ENCODE peak calls at places on chromosomes 16 and 17, in seven cellular contexts. One of them, this sample, is unnamed.

GRCh38 chr17:44069974-44070454 is 521 bp upstream of the G6PC3 start:
- DNase-seq in OCI-LY7: peak
- DNase-seq in body of pancreas: no peak
- DNase-seq in psoas muscle: no peak
- DNase-seq in fibroblast of lung: peak
- DNase-seq in tibial artery: no peak
- DNase-seq in GM23338: peak
- DNase-seq in this sample: no peak

GRCh38 chr16:74607310-74607966 is 524 bp upstream of the GLG1 start:
- DNase-seq in fibroblast of lung: no peak
- DNase-seq in tibial artery: no peak
- DNase-seq in psoas muscle: no peak
- DNase-seq in OCI-LY7: no peak
- DNase-seq in body of pancreas: no peak
- DNase-seq in GM23338: no peak
- DNase-seq in this sample: no peak

GRCh38 chr17:37291351-37291750 is 84.4 kb upstream of the C17orf78 start:
- DNase-seq in GM23338: no peak
- DNase-seq in fibroblast of lung: no peak
- DNase-seq in tibial artery: no peak
- DNase-seq in OCI-LY7: no peak
- DNase-seq in body of pancreas: no peak
- DNase-seq in psoas muscle: no peak
- DNase-seq in this sample: no peak

GRCh38 chr17:44235583-44235936 is 16.1 kb upstream of the UBTF start:
- DNase-seq in GM23338: no peak
- DNase-seq in psoas muscle: no peak
- DNase-seq in tibial artery: no peak
- DNase-seq in body of pancreas: no peak
- DNase-seq in fibroblast of lung: peak
- DNase-seq in OCI-LY7: no peak
- DNase-seq in this sample: no peak

GRCh38 chr17:4235372-4236279 is 28.2 kb downstream of the ANKFY1 start:
- DNase-seq in body of pancreas: no peak
- DNase-seq in fibroblast of lung: peak
- DNase-seq in GM23338: no peak
- DNase-seq in tibial artery: no peak
- DNase-seq in OCI-LY7: no peak
- DNase-seq in psoas muscle: no peak
- DNase-seq in this sample: no peak

GRCh38 chr16:48279199-48279598 is 31.9 kb upstream of the ABCC11 start:
- DNase-seq in fibroblast of lung: no peak
- DNase-seq in psoas muscle: no peak
- DNase-seq in OCI-LY7: no peak
- DNase-seq in tibial artery: no peak
- DNase-seq in GM23338: peak
- DNase-seq in body of pancreas: no peak
- DNase-seq in this sample: no peak

GRCh38 chr16:70710422-70711210 is 24.8 kb upstream of the MTSS2 start:
- DNase-seq in psoas muscle: no peak
- DNase-seq in tibial artery: no peak
- DNase-seq in body of pancreas: no peak
- DNase-seq in GM23338: no peak
- DNase-seq in fibroblast of lung: no peak
- DNase-seq in OCI-LY7: no peak
- DNase-seq in this sample: no peak

GRCh38 chr17:17104494-17104893 is 62.2 kb downstream of the MPRIP start:
- DNase-seq in GM23338: no peak
- DNase-seq in fibroblast of lung: no peak
- DNase-seq in body of pancreas: peak
- DNase-seq in tibial artery: no peak
- DNase-seq in OCI-LY7: no peak
- DNase-seq in psoas muscle: peak
- DNase-seq in this sample: no peak

GRCh38 chr17:75689441-75689873 is 22.3 kb downstream of the SAP30BP start:
- DNase-seq in tibial artery: no peak
- DNase-seq in psoas muscle: no peak
- DNase-seq in GM23338: no peak
- DNase-seq in body of pancreas: no peak
- DNase-seq in fibroblast of lung: no peak
- DNase-seq in OCI-LY7: peak
- DNase-seq in this sample: no peak

GRCh38 chr16:85259831-85260165 is 147.5 kb upstream of the CIBAR2 start:
- DNase-seq in OCI-LY7: peak
- DNase-seq in tibial artery: no peak
- DNase-seq in GM23338: no peak
- DNase-seq in psoas muscle: no peak
- DNase-seq in fibroblast of lung: no peak
- DNase-seq in body of pancreas: no peak
- DNase-seq in this sample: no peak

GRCh38 chr17:3528604-3529511 is 28.8 kb downstream of the TRPV3 start:
- DNase-seq in OCI-LY7: no peak
- DNase-seq in GM23338: no peak
- DNase-seq in psoas muscle: no peak
- DNase-seq in fibroblast of lung: peak
- DNase-seq in body of pancreas: no peak
- DNase-seq in tibial artery: peak
- DNase-seq in this sample: no peak

GRCh38 chr17:80861892-80862291 is 129.7 kb upstream of the CHMP6 start:
- DNase-seq in GM23338: peak
- DNase-seq in OCI-LY7: no peak
- DNase-seq in psoas muscle: peak
- DNase-seq in tibial artery: no peak
- DNase-seq in body of pancreas: no peak
- DNase-seq in fibroblast of lung: peak
- DNase-seq in this sample: peak

GRCh38 chr16:526181-527014 is 1.1 kb upstream of the CAPN15 start:
- DNase-seq in OCI-LY7: peak
- DNase-seq in tibial artery: peak
- DNase-seq in GM23338: peak
- DNase-seq in psoas muscle: no peak
- DNase-seq in body of pancreas: peak
- DNase-seq in fibroblast of lung: peak
- DNase-seq in this sample: peak

GRCh38 chr17:3738562-3739295 is 15.0 kb downstream of the HASPIN start:
- DNase-seq in body of pancreas: peak
- DNase-seq in OCI-LY7: peak
- DNase-seq in tibial artery: no peak
- DNase-seq in GM23338: peak
- DNase-seq in psoas muscle: peak
- DNase-seq in fibroblast of lung: peak
- DNase-seq in this sample: no peak

DNA sequence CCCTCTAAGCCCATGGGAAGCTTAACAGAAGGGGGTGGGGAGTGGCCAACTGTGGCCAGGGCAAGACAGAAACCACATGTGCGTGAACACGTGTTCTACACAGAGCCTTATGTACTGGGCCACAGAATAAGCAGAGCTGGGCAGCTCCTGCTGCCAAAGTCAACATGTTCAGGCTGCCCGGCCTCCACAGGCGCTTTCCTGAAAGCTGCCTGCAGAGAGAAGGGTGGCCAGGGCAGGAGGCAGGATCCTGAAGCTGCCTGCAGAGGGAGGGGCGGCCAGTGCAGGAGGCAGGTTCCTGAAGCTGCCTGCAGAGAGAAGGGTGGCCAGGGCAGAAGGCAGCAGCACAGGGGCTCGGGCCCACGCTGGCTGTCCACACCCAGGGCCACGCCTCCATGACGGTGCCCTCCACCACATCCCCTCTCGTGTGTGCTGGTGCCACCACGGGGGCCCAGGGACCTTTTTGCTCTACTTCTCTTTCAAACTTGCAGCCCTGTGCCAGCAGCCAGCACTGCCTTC is 79.5 kb downstream of the ANKRD11 start:
- DNase-seq in fibroblast of lung: peak
- DNase-seq in body of pancreas: peak
- DNase-seq in GM23338: no peak
- DNase-seq in tibial artery: peak
- DNase-seq in psoas muscle: peak
- DNase-seq in OCI-LY7: no peak
- DNase-seq in this sample: peak
- H3K27ac ChIP-seq in fibroblast of lung: peak
- H3K27ac ChIP-seq in body of pancreas: peak
- H3K27ac ChIP-seq in GM23338: peak
- H3K27ac ChIP-seq in tibial artery: peak
- H3K27ac ChIP-seq in psoas muscle: peak
- H3K27ac ChIP-seq in OCI-LY7: no peak
- H3K27ac ChIP-seq in this sample: peak

DNA sequence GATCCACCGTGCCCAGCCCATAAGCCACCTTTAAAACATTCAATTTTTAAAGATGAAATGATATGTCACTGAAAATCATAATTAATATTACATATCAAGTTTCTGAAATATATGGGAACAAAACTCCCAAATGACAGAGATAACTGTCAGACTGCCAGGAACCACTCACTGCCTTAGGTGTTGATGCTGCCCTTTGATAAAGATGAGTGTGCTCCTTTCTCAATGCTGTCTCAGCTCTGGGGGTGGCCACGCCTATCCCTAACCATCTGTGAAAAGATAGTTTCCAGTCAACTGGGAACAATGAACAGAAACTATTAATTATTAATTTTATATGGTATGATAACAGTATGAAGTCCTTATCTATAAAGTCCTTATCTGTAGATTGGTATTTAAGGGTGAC is 177.7 kb downstream of the MYO1D start:
- DNase-seq in GM23338: no peak
- DNase-seq in body of pancreas: no peak
- DNase-seq in tibial artery: no peak
- DNase-seq in psoas muscle: no peak
- DNase-seq in fibroblast of lung: no peak
- DNase-seq in OCI-LY7: no peak
- DNase-seq in this sample: no peak
- H3K27ac ChIP-seq in GM23338: no peak
- H3K27ac ChIP-seq in body of pancreas: no peak
- H3K27ac ChIP-seq in tibial artery: no peak
- H3K27ac ChIP-seq in psoas muscle: no peak
- H3K27ac ChIP-seq in fibroblast of lung: no peak
- H3K27ac ChIP-seq in OCI-LY7: no peak
- H3K27ac ChIP-seq in this sample: no peak

GRCh38 chr16:56984639-56985038 is 4.7 kb upstream of the NLRC5 start:
- DNase-seq in psoas muscle: no peak
- DNase-seq in body of pancreas: no peak
- DNase-seq in fibroblast of lung: no peak
- DNase-seq in OCI-LY7: no peak
- DNase-seq in GM23338: no peak
- DNase-seq in tibial artery: peak
- DNase-seq in this sample: no peak

GRCh38 chr16:56985962-56986360 is 3.4 kb upstream of the NLRC5 start:
- DNase-seq in psoas muscle: no peak
- DNase-seq in body of pancreas: no peak
- DNase-seq in tibial artery: peak
- DNase-seq in fibroblast of lung: no peak
- DNase-seq in OCI-LY7: no peak
- DNase-seq in GM23338: no peak
- DNase-seq in this sample: no peak

GRCh38 chr16:56983211-56983751 is 6.1 kb upstream of the NLRC5 start:
- DNase-seq in body of pancreas: peak
- DNase-seq in OCI-LY7: no peak
- DNase-seq in GM23338: no peak
- DNase-seq in tibial artery: peak
- DNase-seq in psoas muscle: no peak
- DNase-seq in fibroblast of lung: no peak
- DNase-seq in this sample: peak

GRCh38 chr16:56986361-56986760 is 3.0 kb upstream of the NLRC5 start:
- DNase-seq in OCI-LY7: peak
- DNase-seq in psoas muscle: peak
- DNase-seq in tibial artery: no peak
- DNase-seq in fibroblast of lung: no peak
- DNase-seq in GM23338: no peak
- DNase-seq in body of pancreas: no peak
- DNase-seq in this sample: no peak

GRCh38 chr16:56985288-56985961 is 3.9 kb upstream of the NLRC5 start:
- DNase-seq in tibial artery: peak
- DNase-seq in body of pancreas: peak
- DNase-seq in GM23338: no peak
- DNase-seq in psoas muscle: peak
- DNase-seq in fibroblast of lung: peak
- DNase-seq in OCI-LY7: no peak
- DNase-seq in this sample: peak
- H3K27ac ChIP-seq in tibial artery: peak
- H3K27ac ChIP-seq in body of pancreas: no peak
- H3K27ac ChIP-seq in GM23338: no peak
- H3K27ac ChIP-seq in psoas muscle: peak
- H3K27ac ChIP-seq in fibroblast of lung: peak
- H3K27ac ChIP-seq in OCI-LY7: peak
- H3K27ac ChIP-seq in this sample: peak

GRCh38 chr17:48647964-48648245 is 21.7 kb upstream of the HOXB9 start:
- DNase-seq in GM23338: no peak
- DNase-seq in psoas muscle: no peak
- DNase-seq in fibroblast of lung: no peak
- DNase-seq in tibial artery: no peak
- DNase-seq in OCI-LY7: no peak
- DNase-seq in body of pancreas: no peak
- DNase-seq in this sample: no peak

GRCh38 chr17:48644910-48645557 is 18.9 kb upstream of the HOXB9 start:
- DNase-seq in psoas muscle: no peak
- DNase-seq in OCI-LY7: no peak
- DNase-seq in body of pancreas: no peak
- DNase-seq in tibial artery: no peak
- DNase-seq in GM23338: peak
- DNase-seq in fibroblast of lung: no peak
- DNase-seq in this sample: no peak

GRCh38 chr17:48647103-48647963 is 21.2 kb upstream of the HOXB9 start:
- DNase-seq in psoas muscle: no peak
- DNase-seq in fibroblast of lung: no peak
- DNase-seq in GM23338: peak
- DNase-seq in body of pancreas: no peak
- DNase-seq in tibial artery: no peak
- DNase-seq in OCI-LY7: no peak
- DNase-seq in this sample: no peak

GRCh38 chr17:48645639-48646182 is 19.6 kb upstream of the HOXB9 start:
- DNase-seq in psoas muscle: no peak
- DNase-seq in body of pancreas: no peak
- DNase-seq in tibial artery: no peak
- DNase-seq in OCI-LY7: no peak
- DNase-seq in fibroblast of lung: no peak
- DNase-seq in GM23338: no peak
- DNase-seq in this sample: no peak

DNA sequence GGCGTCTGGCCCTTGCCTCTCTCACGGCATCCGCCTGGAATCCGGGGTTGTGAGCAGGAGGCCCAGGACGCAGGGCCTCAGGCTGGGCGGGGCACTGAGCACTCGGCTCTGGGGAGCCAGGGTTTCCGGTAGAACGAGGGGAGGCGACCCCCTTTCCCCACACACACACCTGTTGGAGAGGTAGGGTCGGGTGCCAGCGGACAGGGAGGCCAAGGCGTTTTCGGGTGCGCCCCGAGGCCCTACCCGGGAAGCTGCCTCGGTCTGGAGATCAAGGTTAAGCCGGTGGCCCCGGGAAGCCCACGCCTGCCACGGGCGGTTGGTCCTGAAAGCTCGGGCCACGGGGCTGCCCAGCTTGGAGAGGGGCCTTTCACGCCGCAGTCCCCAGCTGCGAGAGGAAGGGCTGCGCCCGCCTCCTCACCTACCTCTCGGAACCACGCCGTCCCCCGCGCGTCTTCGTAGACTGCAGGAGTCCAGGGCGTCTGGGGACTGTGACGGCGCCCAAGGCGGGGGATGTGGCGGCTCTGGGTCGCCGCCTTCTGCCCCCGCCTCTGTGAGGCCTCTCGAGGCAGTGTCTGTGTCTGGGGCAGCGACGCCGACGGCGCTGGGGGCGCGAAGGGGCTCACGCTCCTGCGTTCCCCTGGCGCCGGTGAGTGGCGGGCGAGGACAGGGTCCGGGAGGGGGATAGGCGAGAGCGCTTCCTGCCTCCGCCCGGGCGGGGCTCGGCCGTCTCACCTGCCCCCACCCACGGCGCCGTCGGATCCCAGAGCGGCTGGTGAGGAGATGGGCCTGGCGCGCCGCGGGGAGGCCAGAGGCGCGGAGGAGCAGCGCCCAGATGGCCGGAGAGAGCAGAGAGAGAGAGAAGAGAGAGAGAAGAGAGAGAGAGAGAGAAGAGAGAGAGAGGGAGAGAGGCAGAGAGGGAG is 20.3 kb upstream of the HOXB9 start:
- DNase-seq in psoas muscle: no peak
- DNase-seq in GM23338: peak
- DNase-seq in OCI-LY7: no peak
- DNase-seq in tibial artery: no peak
- DNase-seq in fibroblast of lung: no peak
- DNase-seq in body of pancreas: no peak
- DNase-seq in this sample: no peak
- H3K27ac ChIP-seq in psoas muscle: no peak
- H3K27ac ChIP-seq in GM23338: no peak
- H3K27ac ChIP-seq in OCI-LY7: no peak
- H3K27ac ChIP-seq in tibial artery: no peak
- H3K27ac ChIP-seq in fibroblast of lung: no peak
- H3K27ac ChIP-seq in body of pancreas: no peak
- H3K27ac ChIP-seq in this sample: no peak